ENCODE peak calls at places on chromosome X, in six cellular contexts. One of them, this sample, is unnamed.

GRCh38 chrX:21741869-21742701 is 15.8 kb downstream of the SMPX start:
- DNase-seq in lung: no peak
- DNase-seq in cardiac muscle cell: no peak
- DNase-seq in WTC11: no peak
- DNase-seq in endodermal cell: no peak
- DNase-seq in lower lobe of right lung: no peak
- DNase-seq in this sample: peak; percentile 20

GRCh38 chrX:69037786-69038185 is 127.5 kb downstream of the PJA1 start:
- DNase-seq in lung: no peak
- DNase-seq in cardiac muscle cell: no peak
- DNase-seq in WTC11: no peak
- DNase-seq in endodermal cell: peak; percentile 10
- DNase-seq in lower lobe of right lung: no peak
- DNase-seq in this sample: no peak

GRCh38 chrX:37993857-37994619 is 12.3 kb upstream of the SYTL5 start:
- DNase-seq in lung: no peak
- DNase-seq in cardiac muscle cell: no peak
- DNase-seq in WTC11: peak; percentile 54
- DNase-seq in endodermal cell: peak; percentile 75
- DNase-seq in lower lobe of right lung: peak; percentile 47
- DNase-seq in this sample: peak; percentile 51

GRCh38 chrX:77527233-77528001 is 80.2 kb downstream of the FGF16 start:
- DNase-seq in lung: no peak
- DNase-seq in cardiac muscle cell: peak; percentile 63
- DNase-seq in WTC11: peak; percentile 18
- DNase-seq in endodermal cell: peak; percentile 64
- DNase-seq in lower lobe of right lung: no peak
- DNase-seq in this sample: no peak

GRCh38 chrX:63635750-63636149 is 149.3 kb downstream of the ARHGEF9 start:
- DNase-seq in lung: no peak
- DNase-seq in cardiac muscle cell: no peak
- DNase-seq in WTC11: no peak
- DNase-seq in endodermal cell: no peak
- DNase-seq in lower lobe of right lung: peak; percentile 29
- DNase-seq in this sample: no peak

GRCh38 chrX:7170903-7171302 is 22.9 kb upstream of the PUDP start:
- DNase-seq in lung: peak; percentile 29
- DNase-seq in cardiac muscle cell: peak; percentile 13
- DNase-seq in WTC11: peak; percentile 37
- DNase-seq in endodermal cell: peak; percentile 72
- DNase-seq in lower lobe of right lung: no peak
- DNase-seq in this sample: peak; percentile 59

GRCh38 chrX:40127052-40127451 is 29.3 kb upstream of the BCOR start:
- DNase-seq in lung: no peak
- DNase-seq in cardiac muscle cell: no peak
- DNase-seq in WTC11: no peak
- DNase-seq in endodermal cell: no peak
- DNase-seq in lower lobe of right lung: no peak
- DNase-seq in this sample: no peak

GRCh38 chrX:135477576-135477975 is 42.9 kb upstream of the INTS6L start:
- DNase-seq in lung: peak; percentile 76
- DNase-seq in cardiac muscle cell: peak; percentile 87
- DNase-seq in WTC11: peak; percentile 44
- DNase-seq in endodermal cell: peak; percentile 79
- DNase-seq in lower lobe of right lung: peak; percentile 68
- DNase-seq in this sample: peak; percentile 85

GRCh38 chrX:5113128-5113527 is 1115.5 kb downstream of the NLGN4X start:
- DNase-seq in lung: no peak
- DNase-seq in cardiac muscle cell: no peak
- DNase-seq in WTC11: no peak
- DNase-seq in endodermal cell: no peak
- DNase-seq in lower lobe of right lung: no peak
- DNase-seq in this sample: peak; percentile 14

GRCh38 chrX:73768120-73768519 is 205.1 kb downstream of the CHIC1 start:
- DNase-seq in lung: no peak
- DNase-seq in cardiac muscle cell: no peak
- DNase-seq in WTC11: no peak
- DNase-seq in endodermal cell: no peak
- DNase-seq in lower lobe of right lung: no peak
- DNase-seq in this sample: no peak

GRCh38 chrX:85084770-85085393 is 81.2 kb downstream of the APOOL start:
- DNase-seq in lung: no peak
- DNase-seq in cardiac muscle cell: peak; percentile 40
- DNase-seq in WTC11: no peak
- DNase-seq in endodermal cell: peak; percentile 54
- DNase-seq in lower lobe of right lung: no peak
- DNase-seq in this sample: peak; percentile 44

GRCh38 chrX:9279271-9279596 is 185.6 kb upstream of the TBL1X start:
- DNase-seq in lung: no peak
- DNase-seq in cardiac muscle cell: peak; percentile 45
- DNase-seq in WTC11: no peak
- DNase-seq in endodermal cell: no peak
- DNase-seq in lower lobe of right lung: no peak
- DNase-seq in this sample: no peak

GRCh38 chrX:27918799-27919198 is 62.5 kb downstream of the DCAF8L1 start:
- DNase-seq in lung: no peak
- DNase-seq in cardiac muscle cell: peak; percentile 35
- DNase-seq in WTC11: peak; percentile 9
- DNase-seq in endodermal cell: no peak
- DNase-seq in lower lobe of right lung: no peak
- DNase-seq in this sample: peak; percentile 41
- TF ChIP-seq CTCF in lung: no peak
- TF ChIP-seq CTCF in cardiac muscle cell: peak; percentile 27
- TF ChIP-seq CTCF in WTC11: no peak
- TF ChIP-seq CTCF in endodermal cell: peak; percentile 58
- TF ChIP-seq CTCF in lower lobe of right lung: peak; percentile 20
- TF ChIP-seq CTCF in this sample: peak; percentile 22

GRCh38 chrX:24334473-24334872 is 20.6 kb upstream of the SUPT20HL2 start:
- DNase-seq in lung: no peak
- DNase-seq in cardiac muscle cell: no peak
- DNase-seq in WTC11: no peak
- DNase-seq in endodermal cell: no peak
- DNase-seq in lower lobe of right lung: no peak
- DNase-seq in this sample: no peak

GRCh38 chrX:24333371-24333770 is 19.5 kb upstream of the SUPT20HL2 start:
- DNase-seq in lung: no peak
- DNase-seq in cardiac muscle cell: no peak
- DNase-seq in WTC11: no peak
- DNase-seq in endodermal cell: no peak
- DNase-seq in lower lobe of right lung: no peak
- DNase-seq in this sample: no peak

DNA sequence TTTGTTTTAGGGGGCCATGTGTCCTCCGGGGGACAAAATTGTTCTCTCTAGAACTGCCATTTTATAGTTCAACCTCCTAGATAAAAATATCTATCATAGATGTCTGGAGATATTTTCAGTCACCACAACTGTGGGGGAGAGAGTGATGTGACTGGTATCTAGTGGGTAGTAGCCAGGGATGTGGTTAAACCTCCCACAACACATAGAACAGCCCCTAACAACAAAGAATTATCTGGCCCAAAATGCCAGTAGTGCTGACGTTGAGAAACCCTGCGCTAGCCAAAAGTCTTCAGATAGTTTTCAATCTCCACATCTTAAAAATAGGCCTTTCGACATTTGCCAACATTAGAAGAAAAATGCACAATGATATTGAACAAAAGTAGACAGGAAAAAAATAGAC is 19.0 kb upstream of the SUPT20HL2 start:
- DNase-seq in lung: no peak
- DNase-seq in cardiac muscle cell: peak; percentile 62
- DNase-seq in WTC11: no peak
- DNase-seq in endodermal cell: no peak
- DNase-seq in lower lobe of right lung: no peak
- DNase-seq in this sample: no peak
- TF ChIP-seq CTCF in lung: no peak
- TF ChIP-seq CTCF in cardiac muscle cell: no peak
- TF ChIP-seq CTCF in WTC11: no peak
- TF ChIP-seq CTCF in endodermal cell: no peak
- TF ChIP-seq CTCF in lower lobe of right lung: no peak
- TF ChIP-seq CTCF in this sample: no peak

GRCh38 chrX:49186125-49187027 is at the start of gene PRICKLE3:
- DNase-seq in lung: peak; percentile 82
- DNase-seq in cardiac muscle cell: peak; percentile 60
- DNase-seq in WTC11: peak; percentile 82
- DNase-seq in endodermal cell: peak; percentile 93
- DNase-seq in lower lobe of right lung: peak; percentile 92
- DNase-seq in this sample: peak; percentile 70
- TF ChIP-seq CTCF in lung: peak; percentile 39
- TF ChIP-seq CTCF in cardiac muscle cell: peak; percentile 42
- TF ChIP-seq CTCF in WTC11: no peak
- TF ChIP-seq CTCF in endodermal cell: peak; percentile 65
- TF ChIP-seq CTCF in lower lobe of right lung: peak; percentile 50
- TF ChIP-seq CTCF in this sample: peak; percentile 12

GRCh38 chrX:82648062-82648461 is 860.0 kb upstream of the POU3F4 start:
- DNase-seq in lung: no peak
- DNase-seq in cardiac muscle cell: no peak
- DNase-seq in WTC11: no peak
- DNase-seq in endodermal cell: no peak
- DNase-seq in lower lobe of right lung: no peak
- DNase-seq in this sample: peak; percentile 27
- TF ChIP-seq CTCF in lung: no peak
- TF ChIP-seq CTCF in cardiac muscle cell: no peak
- TF ChIP-seq CTCF in WTC11: no peak
- TF ChIP-seq CTCF in endodermal cell: no peak
- TF ChIP-seq CTCF in lower lobe of right lung: peak; percentile 13
- TF ChIP-seq CTCF in this sample: no peak

GRCh38 chrX:14449773-14450172 is 79.6 kb upstream of the GLRA2 start:
- DNase-seq in lung: no peak
- DNase-seq in cardiac muscle cell: no peak
- DNase-seq in WTC11: no peak
- DNase-seq in endodermal cell: no peak
- DNase-seq in lower lobe of right lung: no peak
- DNase-seq in this sample: no peak
- TF ChIP-seq CTCF in lung: no peak
- TF ChIP-seq CTCF in cardiac muscle cell: no peak
- TF ChIP-seq CTCF in WTC11: no peak
- TF ChIP-seq CTCF in endodermal cell: no peak
- TF ChIP-seq CTCF in lower lobe of right lung: no peak
- TF ChIP-seq CTCF in this sample: no peak

DNA sequence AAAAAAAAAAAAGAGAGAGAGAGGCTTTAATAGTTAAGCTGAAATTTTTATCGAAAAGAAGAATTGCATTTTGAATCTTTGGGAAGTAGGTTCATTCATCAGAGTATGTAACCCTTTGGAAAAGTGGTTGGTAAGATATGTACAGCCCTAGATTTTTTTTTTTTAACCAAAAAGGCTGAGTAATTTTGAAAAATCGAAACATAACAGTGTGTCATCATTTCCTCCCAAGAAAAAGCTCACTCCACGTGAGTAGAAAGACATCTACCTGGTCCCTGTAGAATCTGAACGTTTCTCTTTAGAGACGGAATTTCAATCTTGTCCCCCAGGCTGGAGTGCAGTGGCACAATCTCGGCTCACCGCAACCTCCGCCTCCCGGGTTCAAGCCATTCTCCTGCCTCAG is 16.2 kb downstream of the SHOX start:
- DNase-seq in lung: no peak
- DNase-seq in cardiac muscle cell: no peak
- DNase-seq in WTC11: no peak
- DNase-seq in endodermal cell: no peak
- DNase-seq in lower lobe of right lung: no peak
- DNase-seq in this sample: no peak
- TF ChIP-seq CTCF in lung: no peak
- TF ChIP-seq CTCF in cardiac muscle cell: no peak
- TF ChIP-seq CTCF in WTC11: no peak
- TF ChIP-seq CTCF in endodermal cell: no peak
- TF ChIP-seq CTCF in lower lobe of right lung: no peak
- TF ChIP-seq CTCF in this sample: no peak

GRCh38 chrX:23919148-23919547 is 11.3 kb downstream of the CXorf58 start:
- DNase-seq in lung: no peak
- DNase-seq in cardiac muscle cell: no peak
- DNase-seq in WTC11: no peak
- DNase-seq in endodermal cell: no peak
- DNase-seq in lower lobe of right lung: no peak
- DNase-seq in this sample: no peak

DNA sequence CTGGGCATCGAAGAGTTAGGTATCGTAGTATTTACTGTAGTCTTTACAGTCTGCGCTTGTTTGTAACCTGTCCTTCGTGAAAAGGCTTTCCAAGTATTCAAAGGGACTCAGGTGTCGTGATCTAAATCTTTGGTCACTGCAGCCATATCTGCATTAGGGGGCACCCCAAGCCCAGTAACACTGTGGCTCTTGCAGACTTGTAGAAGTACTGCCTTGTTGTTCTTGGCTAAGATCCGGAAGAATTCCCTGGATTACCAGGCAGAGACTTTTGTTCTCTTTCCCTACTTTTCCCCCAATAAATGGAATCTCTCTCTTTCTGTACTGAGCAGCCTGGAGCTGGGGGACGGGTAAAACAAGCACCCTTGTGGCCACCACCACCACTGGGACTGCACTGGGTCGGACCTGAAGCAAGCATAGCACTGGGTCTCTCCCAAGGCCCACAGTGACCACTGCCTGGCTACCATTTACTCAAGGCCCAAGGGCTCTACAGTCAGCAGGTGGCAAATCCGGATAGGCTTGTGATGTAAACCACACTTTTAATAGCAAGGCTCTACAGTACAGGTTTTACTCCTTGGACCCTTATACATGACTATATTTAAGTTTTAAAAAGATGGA is 12.0 kb downstream of the CXorf58 start:
- DNase-seq in lung: no peak
- DNase-seq in cardiac muscle cell: peak; percentile 41
- DNase-seq in WTC11: peak; percentile 36
- DNase-seq in endodermal cell: peak; percentile 83
- DNase-seq in lower lobe of right lung: no peak
- DNase-seq in this sample: peak; percentile 31
- TF ChIP-seq CTCF in lung: no peak
- TF ChIP-seq CTCF in cardiac muscle cell: peak; percentile 31
- TF ChIP-seq CTCF in WTC11: no peak
- TF ChIP-seq CTCF in endodermal cell: peak; percentile 82
- TF ChIP-seq CTCF in lower lobe of right lung: no peak
- TF ChIP-seq CTCF in this sample: no peak

GRCh38 chrX:30313322-30313721 is 4.1 kb upstream of the NR0B1 start:
- DNase-seq in lung: no peak
- DNase-seq in cardiac muscle cell: no peak
- DNase-seq in WTC11: no peak
- DNase-seq in endodermal cell: no peak
- DNase-seq in lower lobe of right lung: no peak
- DNase-seq in this sample: no peak
- TF ChIP-seq CTCF in lung: no peak
- TF ChIP-seq CTCF in cardiac muscle cell: no peak
- TF ChIP-seq CTCF in WTC11: no peak
- TF ChIP-seq CTCF in endodermal cell: no peak
- TF ChIP-seq CTCF in lower lobe of right lung: no peak
- TF ChIP-seq CTCF in this sample: no peak